ENCODE peak calls at places on chromosomes 12 and 14, in four cellular contexts. One of them, this sample, is unnamed.

GRCh38 chr12:66514581-66514980 is 164.3 kb downstream of the GRIP1 start:
- DNase-seq in upper lobe of left lung: no peak
- DNase-seq in HL-60: no peak
- DNase-seq in sigmoid colon: no peak
- DNase-seq in this sample: no peak

GRCh38 chr12:89947437-89948265 is 239.0 kb upstream of the ATP2B1 start:
- DNase-seq in sigmoid colon: no peak
- DNase-seq in upper lobe of left lung: no peak
- DNase-seq in HL-60: no peak
- DNase-seq in this sample: no peak

GRCh38 chr12:93873561-93873960 is 196.4 kb downstream of the CRADD start:
- DNase-seq in sigmoid colon: no peak
- DNase-seq in upper lobe of left lung: no peak
- DNase-seq in HL-60: no peak
- DNase-seq in this sample: no peak

GRCh38 chr12:28235985-28236384 is 45.7 kb downstream of the CCDC91 start:
- DNase-seq in sigmoid colon: no peak
- DNase-seq in upper lobe of left lung: no peak
- DNase-seq in HL-60: no peak
- DNase-seq in this sample: no peak

GRCh38 chr14:99420711-99421110 is 59.9 kb downstream of the SETD3 start:
- DNase-seq in sigmoid colon: no peak
- DNase-seq in HL-60: peak
- DNase-seq in upper lobe of left lung: no peak
- DNase-seq in this sample: peak

GRCh38 chr12:19706936-19707335 is 267.6 kb downstream of the AEBP2 start:
- DNase-seq in upper lobe of left lung: no peak
- DNase-seq in HL-60: no peak
- DNase-seq in sigmoid colon: no peak
- DNase-seq in this sample: no peak

GRCh38 chr12:61023231-61023630 is 1237.0 kb upstream of the USP15 start:
- DNase-seq in upper lobe of left lung: peak
- DNase-seq in sigmoid colon: no peak
- DNase-seq in HL-60: no peak
- DNase-seq in this sample: no peak

GRCh38 chr14:23562822-23563472 is 4.6 kb downstream of the AP1G2 start:
- DNase-seq in upper lobe of left lung: no peak
- DNase-seq in sigmoid colon: peak
- DNase-seq in HL-60: no peak
- DNase-seq in this sample: peak

GRCh38 chr12:51341259-51342007 is 5.0 kb downstream of the CELA1 start:
- DNase-seq in sigmoid colon: peak
- DNase-seq in upper lobe of left lung: no peak
- DNase-seq in HL-60: no peak
- DNase-seq in this sample: peak

DNA sequence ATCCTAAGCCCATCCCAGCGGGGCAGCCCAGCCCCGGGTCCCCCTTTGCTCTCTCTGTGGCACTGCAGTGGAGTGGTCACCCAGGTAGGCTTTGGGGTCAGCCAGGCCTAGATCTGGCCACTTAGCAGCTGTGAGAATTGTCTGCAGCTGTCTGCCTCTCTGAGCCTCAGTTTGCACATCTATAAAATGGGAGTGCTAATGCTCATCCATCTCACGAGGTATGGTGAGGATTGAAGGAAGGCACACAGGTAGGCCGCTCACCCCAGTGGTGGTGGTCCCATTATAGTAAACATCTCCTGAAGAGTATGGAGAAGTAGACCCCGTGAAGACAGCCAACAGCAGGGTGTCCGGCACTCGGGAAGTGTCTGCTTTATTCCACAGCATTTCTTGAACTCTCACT is 9.2 kb downstream of the FOXN4 start:
- DNase-seq in HL-60: no peak
- DNase-seq in upper lobe of left lung: no peak
- DNase-seq in sigmoid colon: no peak
- DNase-seq in this sample: no peak
- H3K4me3 ChIP-seq in HL-60: no peak
- H3K4me3 ChIP-seq in upper lobe of left lung: no peak
- H3K4me3 ChIP-seq in sigmoid colon: no peak
- H3K4me3 ChIP-seq in this sample: no peak

DNA sequence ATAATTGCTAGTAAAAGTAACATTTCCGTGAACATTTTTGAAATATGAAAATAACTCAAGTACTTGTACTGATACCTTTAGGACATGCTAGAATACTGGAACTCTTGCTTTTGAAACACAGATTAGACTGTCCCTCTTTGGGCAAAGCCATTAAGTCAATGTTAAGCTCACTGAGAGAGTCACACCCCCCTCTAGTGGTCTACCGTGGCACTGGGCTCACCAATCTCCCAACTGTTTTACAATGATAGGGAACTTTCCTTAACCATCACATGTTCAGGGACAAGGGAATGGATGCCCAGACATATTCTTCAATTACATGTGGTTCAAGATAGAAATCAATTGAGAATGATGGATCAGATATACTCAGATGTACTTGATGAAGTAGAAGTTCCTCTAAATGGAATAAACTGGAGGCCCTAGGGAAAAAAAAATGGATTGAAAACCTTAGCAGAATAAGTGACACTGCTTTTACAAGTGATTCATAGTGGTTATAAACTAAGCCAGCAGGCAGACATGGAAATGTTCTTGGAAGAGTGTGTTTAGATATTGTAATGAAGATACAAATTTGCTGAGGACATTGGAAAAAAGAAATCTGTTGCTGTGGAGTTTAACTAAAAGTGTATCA is 17.8 kb downstream of the NANOG start:
- DNase-seq in upper lobe of left lung: no peak
- DNase-seq in HL-60: peak
- DNase-seq in sigmoid colon: no peak
- DNase-seq in this sample: peak
- H3K27ac ChIP-seq in upper lobe of left lung: no peak
- H3K27ac ChIP-seq in HL-60: no peak
- H3K27ac ChIP-seq in sigmoid colon: no peak
- H3K27ac ChIP-seq in this sample: no peak

GRCh38 chr12:121825041-121825523 is 21.3 kb downstream of the SETD1B start:
- DNase-seq in HL-60: no peak
- DNase-seq in upper lobe of left lung: peak
- DNase-seq in sigmoid colon: peak
- DNase-seq in this sample: no peak
- TF ChIP-seq POLR2AphosphoS5 in HL-60: no peak
- TF ChIP-seq POLR2AphosphoS5 in upper lobe of left lung: no peak
- TF ChIP-seq POLR2AphosphoS5 in sigmoid colon: no peak
- TF ChIP-seq POLR2AphosphoS5 in this sample: no peak

GRCh38 chr12:120928864-120929652 is 24.9 kb upstream of the SPPL3 start:
- DNase-seq in HL-60: no peak
- DNase-seq in upper lobe of left lung: no peak
- DNase-seq in sigmoid colon: no peak
- DNase-seq in this sample: peak
- H3K4me3 ChIP-seq in HL-60: no peak
- H3K4me3 ChIP-seq in upper lobe of left lung: no peak
- H3K4me3 ChIP-seq in sigmoid colon: no peak
- H3K4me3 ChIP-seq in this sample: no peak

GRCh38 chr14:34872822-34873590 is 2.2 kb downstream of the BAZ1A start:
- DNase-seq in HL-60: no peak
- DNase-seq in sigmoid colon: peak
- DNase-seq in upper lobe of left lung: no peak
- DNase-seq in this sample: no peak

GRCh38 chr14:34875031-34875922 is at the start of gene BAZ1A:
- DNase-seq in sigmoid colon: peak
- DNase-seq in HL-60: peak
- DNase-seq in upper lobe of left lung: peak
- DNase-seq in this sample: peak

GRCh38 chr14:34874386-34875030 is 652 bp downstream of the BAZ1A start:
- DNase-seq in sigmoid colon: peak
- DNase-seq in upper lobe of left lung: peak
- DNase-seq in HL-60: no peak
- DNase-seq in this sample: peak

GRCh38 chr14:34873591-34874385 is 1.4 kb downstream of the BAZ1A start:
- DNase-seq in HL-60: peak
- DNase-seq in upper lobe of left lung: peak
- DNase-seq in sigmoid colon: peak
- DNase-seq in this sample: peak
- H3K27ac ChIP-seq in HL-60: peak
- H3K27ac ChIP-seq in upper lobe of left lung: peak
- H3K27ac ChIP-seq in sigmoid colon: peak
- H3K27ac ChIP-seq in this sample: peak